ENCODE peak calls at places on chromosomes 7 and 10, in nine cellular contexts. A is iris pigment epithelial cell, V is mucosa of gallbladder, C is neural crest cell, K is H9, R is NCI-H1105, S is astrocyte of the cerebellum, W is sigmoid colon, N is RCC 7860. Y is an unnamed sample.

GRCh38 chr10:128456271-128456670 is 330.0 kb upstream of the MKI67 start:
- DNase-seq in C (no peak), S (no peak), R (no peak), K (no peak), W (peak; percentile 32), A (no peak), N (no peak), V (no peak), Y (no peak)

GRCh38 chr7:157837047-157837446 is 500.2 kb downstream of the DNAJB6 start:
- DNase-seq in W (no peak), N (no peak), A (no peak), C (no peak), K (no peak), V (no peak), S (no peak), R (no peak), Y (no peak)

GRCh38 chr10:17035446-17035845 is 94.2 kb downstream of the CUBN start:
- DNase-seq in N (no peak), C (no peak), W (no peak), S (no peak), V (no peak), A (no peak), K (no peak), R (no peak), Y (no peak)

GRCh38 chr7:54728411-54728810 is 30.6 kb downstream of the SEC61G start:
- DNase-seq in S (no peak), C (no peak), K (peak; percentile 50), W (no peak), A (no peak), N (no peak), V (no peak), R (no peak), Y (no peak)

GRCh38 chr7:37247881-37248280 is 200.8 kb downstream of the ELMO1 start:
- DNase-seq in V (no peak), W (no peak), K (peak; percentile 74), S (peak; percentile 13), N (no peak), R (no peak), A (peak; percentile 63), C (no peak), Y (no peak)

GRCh38 chr10:31037749-31038148 is 6.1 kb upstream of the ZNF438 start:
- DNase-seq in W (no peak), R (no peak), S (no peak), K (no peak), A (no peak), C (no peak), N (no peak), V (no peak), Y (no peak)

GRCh38 chr7:121000091-121000983 is 11.8 kb downstream of the CPED1 start:
- DNase-seq in V (no peak), R (no peak), N (no peak), A (peak; percentile 86), C (no peak), K (no peak), W (no peak), S (no peak), Y (no peak)

GRCh38 chr10:649798-650690 is 39.4 kb downstream of the DIP2C start:
- DNase-seq in V (peak; percentile 75), K (peak; percentile 28), C (no peak), R (peak; percentile 44), S (no peak), A (peak; percentile 49), N (no peak), W (peak; percentile 92), Y (no peak)

GRCh38 chr7:151570366-151570915 is 50.7 kb upstream of the RHEB start:
- DNase-seq in N (peak; percentile 28), W (no peak), C (no peak), R (no peak), A (no peak), S (peak; percentile 35), K (no peak), V (no peak), Y (no peak)

GRCh38 chr7:5519515-5519928 is 95.9 kb upstream of the TNRC18 start:
- DNase-seq in A (no peak), S (no peak), N (no peak), K (peak; percentile 32), V (no peak), W (no peak), C (no peak), R (no peak), Y (no peak)

GRCh38 chr10:2928219-2928840 is 139.0 kb upstream of the PFKP start:
- DNase-seq in K (peak; percentile 82), S (peak; percentile 37), N (peak; percentile 55), C (peak; percentile 77), A (peak; percentile 55), R (peak; percentile 27), W (peak; percentile 72), V (peak; percentile 75), Y (peak; percentile 71)

GRCh38 chr7:138097064-138097741 is 20.9 kb downstream of the AKR1D1 start:
- DNase-seq in C (peak; percentile 24), R (no peak), S (no peak), A (peak; percentile 40), V (peak; percentile 38), N (peak; percentile 35), W (no peak), K (no peak), Y (no peak)

GRCh38 chr10:77038412-77038806 is 599.2 kb downstream of the KCNMA1 start:
- DNase-seq in K (no peak), C (no peak), A (peak; percentile 14), V (no peak), N (no peak), R (no peak), S (no peak), W (no peak), Y (no peak)